ENCODE peak calls at places on chromosomes 11 and 22, in nine cellular contexts. P is stimulated activated CD4-positive, alpha-beta T cell treated with anti-CD3 and anti-CD28 coated beads, Interleukin-1b, Interleukin-23, amount 100 ng/mL, for 24 hours; U is AG10803; L is HEK293T; N is NCI-H460; J is NCI-H1436; E is epithelial cell of esophagus; S is NCI-H1417; Y is CD8-positive, alpha-beta memory T cell. F is an unnamed sample.

GRCh38 chr11:118872403-118872821 is 11.3 kb upstream of the CXCR5 start:
- DNase-seq in S (no peak), Y (peak; percentile 85), P (no peak), E (no peak), N (no peak), L (no peak), J (no peak), U (no peak), F (no peak)

GRCh38 chr11:27991731-27992130 is 116.2 kb downstream of the KIF18A start:
- DNase-seq in N (no peak), P (no peak), J (no peak), E (no peak), U (no peak), L (no peak), S (no peak), Y (no peak), F (no peak)

GRCh38 chr11:95135880-95136279 is 46.2 kb downstream of the ENDOD1 start:
- DNase-seq in P (no peak), U (no peak), N (no peak), J (no peak), S (no peak), E (no peak), L (no peak), Y (no peak), F (no peak)

GRCh38 chr11:16785520-16786128 is 47.2 kb downstream of the C11orf58 start:
- DNase-seq in E (peak; percentile 81), P (peak; percentile 29), U (peak; percentile 77), Y (peak; percentile 59), N (peak; percentile 63), S (peak; percentile 40), L (peak; percentile 83), J (peak; percentile 64), F (peak; percentile 57)

GRCh38 chr11:131063638-131064037 is 147.4 kb upstream of the SNX19 start:
- DNase-seq in N (no peak), U (no peak), L (no peak), S (no peak), P (no peak), E (no peak), Y (no peak), J (no peak), F (no peak)

GRCh38 chr11:36622431-36623136 is 24.5 kb upstream of the RAG2 start:
- DNase-seq in L (peak; percentile 34), S (peak; percentile 8), N (peak; percentile 7), U (peak; percentile 27), Y (no peak), E (peak; percentile 55), J (peak; percentile 1), P (no peak), F (peak; percentile 15)

GRCh38 chr11:257766-258493 is 20.3 kb upstream of the NLRP6 start:
- DNase-seq in S (no peak), P (no peak), J (no peak), U (no peak), L (no peak), E (no peak), N (no peak), Y (no peak), F (no peak)

GRCh38 chr11:7651140-7651551 is 22.2 kb downstream of the CYB5R2 start:
- DNase-seq in N (no peak), U (peak; percentile 36), L (no peak), Y (no peak), J (no peak), S (no peak), P (no peak), E (no peak), F (peak; percentile 37)

GRCh38 chr11:105588001-105588400 is 21.9 kb upstream of the GRIA4 start:
- DNase-seq in N (no peak), J (no peak), Y (no peak), E (peak; percentile 61), S (no peak), P (no peak), U (peak; percentile 47), L (no peak), F (no peak)

GRCh38 chr11:64929625-64930024 is 5.1 kb downstream of the PPP2R5B start:
- DNase-seq in E (no peak), S (no peak), N (no peak), J (no peak), P (no peak), L (no peak), Y (no peak), U (no peak), F (no peak)

GRCh38 chr11:12005476-12005875 is 3.0 kb downstream of the DKK3 start:
- DNase-seq in N (no peak), L (no peak), J (no peak), E (peak; percentile 61), U (peak; percentile 87), S (no peak), Y (no peak), P (no peak), F (no peak)

GRCh38 chr22:48536691-48537591 is 1290.7 kb downstream of the BRD1 start:
- DNase-seq in N (no peak), L (no peak), Y (no peak), S (no peak), E (no peak), P (no peak), U (peak; percentile 31), J (no peak), F (no peak)

GRCh38 chr11:109017489-109017888 is 352.6 kb downstream of the DDX10 start:
- DNase-seq in S (no peak), Y (no peak), P (no peak), N (no peak), E (no peak), L (no peak), J (no peak), U (no peak), F (no peak)

GRCh38 chr11:1260023-1260501 is 37.2 kb downstream of the MUC5B start:
- DNase-seq in N (peak; percentile 34), Y (no peak), L (peak; percentile 70), S (no peak), J (no peak), E (peak; percentile 32), P (peak; percentile 36), U (no peak), F (no peak)

GRCh38 chr22:42269407-42270177 is 861 bp downstream of the TCF20 start:
- DNase-seq in U (no peak), Y (peak; percentile 80), J (peak; percentile 36), P (no peak), N (no peak), L (peak; percentile 64), E (peak; percentile 78), S (peak; percentile 72), F (peak; percentile 22)

GRCh38 chr11:68912254-68912653 is 8.6 kb downstream of the IGHMBP2 start:
- DNase-seq in S (no peak), L (no peak), N (no peak), P (no peak), U (no peak), E (no peak), Y (no peak), J (no peak), F (no peak)

GRCh38 chr11:6735306-6735705 is 36.5 kb downstream of the OR2AG2 start:
- DNase-seq in Y (no peak), J (no peak), L (no peak), N (no peak), E (peak; percentile 18), U (no peak), P (no peak), S (no peak), F (no peak)

GRCh38 chr11:60954421-60954820 is 2.4 kb upstream of the SLC15A3 start:
- DNase-seq in P (no peak), L (no peak), S (no peak), N (no peak), E (no peak), U (no peak), Y (no peak), J (no peak), F (no peak)

GRCh38 chr22:38017272-38017920 is 33.0 kb upstream of the SOX10 start:
- DNase-seq in S (no peak), P (no peak), N (no peak), Y (no peak), L (no peak), J (no peak), U (peak; percentile 65), E (peak; percentile 50), F (peak; percentile 36)

GRCh38 chr11:92267968-92268367 is 43.4 kb downstream of the FAT3 start:
- DNase-seq in J (no peak), E (no peak), U (no peak), S (no peak), N (no peak), L (no peak), Y (no peak), P (no peak), F (no peak)

GRCh38 chr11:993632-994167 is 42.8 kb downstream of the MUC6 start:
- DNase-seq in E (no peak), L (no peak), Y (no peak), P (no peak), J (no peak), N (no peak), U (no peak), S (no peak), F (no peak)

GRCh38 chr11:110429614-110430266 is at the start of gene FDX1:
- DNase-seq in L (peak; percentile 75), S (peak; percentile 98), Y (peak; percentile 87), U (peak; percentile 63), E (peak; percentile 73), N (peak; percentile 46), P (peak; percentile 80), J (peak; percentile 68), F (peak; percentile 83)

F was measured in GDM1.